ENCODE peak calls at places on chromosomes 12 and 14, in nine cellular contexts. One of them, this sample, is unnamed. For H3K36me3, the result is how much of the 10 kb centered on the place peaks cover.

GRCh38 chr14:99158646-99159165 is 113.3 kb downstream of the BCL11B start:
- DNase-seq in OCI-LY7: no peak
- DNase-seq in upper lobe of left lung: no peak
- DNase-seq in body of pancreas: no peak
- DNase-seq in heart left ventricle: no peak
- DNase-seq in WERI-Rb-1: no peak
- DNase-seq in esophagus muscularis mucosa: no peak
- DNase-seq in PC-3: no peak
- DNase-seq in spleen: no peak
- DNase-seq in this sample: no peak

GRCh38 chr14:51999084-51999483 is 9.7 kb downstream of the RTRAF start:
- DNase-seq in OCI-LY7: no peak
- DNase-seq in upper lobe of left lung: no peak
- DNase-seq in body of pancreas: no peak
- DNase-seq in heart left ventricle: no peak
- DNase-seq in WERI-Rb-1: no peak
- DNase-seq in esophagus muscularis mucosa: no peak
- DNase-seq in PC-3: peak
- DNase-seq in spleen: no peak
- DNase-seq in this sample: no peak

GRCh38 chr12:62166525-62166924 is 93.7 kb upstream of the USP15 start:
- DNase-seq in OCI-LY7: no peak
- DNase-seq in upper lobe of left lung: no peak
- DNase-seq in body of pancreas: no peak
- DNase-seq in heart left ventricle: no peak
- DNase-seq in WERI-Rb-1: no peak
- DNase-seq in esophagus muscularis mucosa: no peak
- DNase-seq in PC-3: no peak
- DNase-seq in spleen: no peak
- DNase-seq in this sample: no peak

GRCh38 chr14:58501214-58501816 is 73.8 kb downstream of the KIAA0586 start:
- DNase-seq in OCI-LY7: peak
- DNase-seq in upper lobe of left lung: no peak
- DNase-seq in body of pancreas: peak
- DNase-seq in heart left ventricle: no peak
- DNase-seq in WERI-Rb-1: peak
- DNase-seq in esophagus muscularis mucosa: no peak
- DNase-seq in PC-3: peak
- DNase-seq in spleen: no peak
- DNase-seq in this sample: peak

GRCh38 chr12:100372846-100373245 is 16.0 kb downstream of the SLC17A8 start:
- DNase-seq in OCI-LY7: no peak
- DNase-seq in upper lobe of left lung: no peak
- DNase-seq in body of pancreas: no peak
- DNase-seq in heart left ventricle: no peak
- DNase-seq in WERI-Rb-1: no peak
- DNase-seq in esophagus muscularis mucosa: no peak
- DNase-seq in PC-3: no peak
- DNase-seq in spleen: no peak
- DNase-seq in this sample: no peak

GRCh38 chr12:26471560-26471959 is 276.2 kb downstream of the SSPN start:
- DNase-seq in OCI-LY7: peak
- DNase-seq in upper lobe of left lung: no peak
- DNase-seq in body of pancreas: no peak
- DNase-seq in heart left ventricle: no peak
- DNase-seq in WERI-Rb-1: no peak
- DNase-seq in esophagus muscularis mucosa: no peak
- DNase-seq in PC-3: peak
- DNase-seq in spleen: no peak
- DNase-seq in this sample: no peak

GRCh38 chr14:92546347-92547053 is 32.9 kb downstream of the RIN3 start:
- DNase-seq in OCI-LY7: no peak
- DNase-seq in upper lobe of left lung: no peak
- DNase-seq in body of pancreas: no peak
- DNase-seq in heart left ventricle: no peak
- DNase-seq in WERI-Rb-1: no peak
- DNase-seq in esophagus muscularis mucosa: no peak
- DNase-seq in PC-3: peak
- DNase-seq in spleen: no peak
- DNase-seq in this sample: no peak

GRCh38 chr14:22418631-22419030 is 170.4 kb downstream of the DAD1 start:
- DNase-seq in OCI-LY7: peak
- DNase-seq in upper lobe of left lung: no peak
- DNase-seq in body of pancreas: no peak
- DNase-seq in heart left ventricle: no peak
- DNase-seq in WERI-Rb-1: no peak
- DNase-seq in esophagus muscularis mucosa: no peak
- DNase-seq in PC-3: no peak
- DNase-seq in spleen: no peak
- DNase-seq in this sample: no peak

GRCh38 chr14:94673071-94673470 is 60.9 kb downstream of the SERPINA3 start:
- DNase-seq in OCI-LY7: no peak
- DNase-seq in upper lobe of left lung: no peak
- DNase-seq in body of pancreas: peak
- DNase-seq in heart left ventricle: no peak
- DNase-seq in WERI-Rb-1: no peak
- DNase-seq in esophagus muscularis mucosa: no peak
- DNase-seq in PC-3: no peak
- DNase-seq in spleen: no peak
- DNase-seq in this sample: no peak

GRCh38 chr12:44627767-44628166 is 248.3 kb downstream of the NELL2 start:
- DNase-seq in OCI-LY7: no peak
- DNase-seq in upper lobe of left lung: no peak
- DNase-seq in body of pancreas: no peak
- DNase-seq in heart left ventricle: no peak
- DNase-seq in WERI-Rb-1: no peak
- DNase-seq in esophagus muscularis mucosa: no peak
- DNase-seq in PC-3: no peak
- DNase-seq in spleen: no peak
- DNase-seq in this sample: no peak

GRCh38 chr14:64728856-64729255 is 24.6 kb downstream of the PLEKHG3 start:
- DNase-seq in OCI-LY7: no peak
- DNase-seq in upper lobe of left lung: no peak
- DNase-seq in body of pancreas: peak
- DNase-seq in heart left ventricle: no peak
- DNase-seq in WERI-Rb-1: no peak
- DNase-seq in esophagus muscularis mucosa: no peak
- DNase-seq in PC-3: no peak
- DNase-seq in spleen: peak
- DNase-seq in this sample: no peak

GRCh38 chr12:52207895-52208294 is 16.1 kb upstream of the KRT80 start:
- DNase-seq in OCI-LY7: no peak
- DNase-seq in upper lobe of left lung: no peak
- DNase-seq in body of pancreas: peak
- DNase-seq in heart left ventricle: peak
- DNase-seq in WERI-Rb-1: no peak
- DNase-seq in esophagus muscularis mucosa: no peak
- DNase-seq in PC-3: peak
- DNase-seq in spleen: peak
- DNase-seq in this sample: no peak

GRCh38 chr14:30906752-30907658 is 32.6 kb downstream of the COCH start:
- DNase-seq in OCI-LY7: peak
- DNase-seq in upper lobe of left lung: no peak
- DNase-seq in body of pancreas: no peak
- DNase-seq in heart left ventricle: no peak
- DNase-seq in WERI-Rb-1: no peak
- DNase-seq in esophagus muscularis mucosa: no peak
- DNase-seq in PC-3: peak
- DNase-seq in spleen: no peak
- DNase-seq in this sample: no peak

GRCh38 chr12:13222076-13222475 is 25.6 kb downstream of the EMP1 start:
- DNase-seq in OCI-LY7: no peak
- DNase-seq in upper lobe of left lung: no peak
- DNase-seq in body of pancreas: peak
- DNase-seq in heart left ventricle: no peak
- DNase-seq in WERI-Rb-1: no peak
- DNase-seq in esophagus muscularis mucosa: peak
- DNase-seq in PC-3: peak
- DNase-seq in spleen: no peak
- DNase-seq in this sample: peak

GRCh38 chr14:65151329-65152010 is 49.2 kb upstream of the MAX start:
- DNase-seq in OCI-LY7: no peak
- DNase-seq in upper lobe of left lung: no peak
- DNase-seq in body of pancreas: no peak
- DNase-seq in heart left ventricle: no peak
- DNase-seq in WERI-Rb-1: no peak
- DNase-seq in esophagus muscularis mucosa: no peak
- DNase-seq in PC-3: no peak
- DNase-seq in spleen: peak
- DNase-seq in this sample: no peak

GRCh38 chr14:99203080-99203479 is 68.9 kb downstream of the BCL11B start:
- DNase-seq in OCI-LY7: no peak
- DNase-seq in upper lobe of left lung: no peak
- DNase-seq in body of pancreas: no peak
- DNase-seq in heart left ventricle: no peak
- DNase-seq in WERI-Rb-1: no peak
- DNase-seq in esophagus muscularis mucosa: no peak
- DNase-seq in PC-3: no peak
- DNase-seq in spleen: no peak
- DNase-seq in this sample: no peak

GRCh38 chr14:54253195-54253947 is 143.4 kb upstream of the CDKN3 start:
- DNase-seq in OCI-LY7: no peak
- DNase-seq in upper lobe of left lung: no peak
- DNase-seq in body of pancreas: no peak
- DNase-seq in heart left ventricle: no peak
- DNase-seq in WERI-Rb-1: no peak
- DNase-seq in esophagus muscularis mucosa: no peak
- DNase-seq in PC-3: peak
- DNase-seq in spleen: no peak
- DNase-seq in this sample: no peak

DNA sequence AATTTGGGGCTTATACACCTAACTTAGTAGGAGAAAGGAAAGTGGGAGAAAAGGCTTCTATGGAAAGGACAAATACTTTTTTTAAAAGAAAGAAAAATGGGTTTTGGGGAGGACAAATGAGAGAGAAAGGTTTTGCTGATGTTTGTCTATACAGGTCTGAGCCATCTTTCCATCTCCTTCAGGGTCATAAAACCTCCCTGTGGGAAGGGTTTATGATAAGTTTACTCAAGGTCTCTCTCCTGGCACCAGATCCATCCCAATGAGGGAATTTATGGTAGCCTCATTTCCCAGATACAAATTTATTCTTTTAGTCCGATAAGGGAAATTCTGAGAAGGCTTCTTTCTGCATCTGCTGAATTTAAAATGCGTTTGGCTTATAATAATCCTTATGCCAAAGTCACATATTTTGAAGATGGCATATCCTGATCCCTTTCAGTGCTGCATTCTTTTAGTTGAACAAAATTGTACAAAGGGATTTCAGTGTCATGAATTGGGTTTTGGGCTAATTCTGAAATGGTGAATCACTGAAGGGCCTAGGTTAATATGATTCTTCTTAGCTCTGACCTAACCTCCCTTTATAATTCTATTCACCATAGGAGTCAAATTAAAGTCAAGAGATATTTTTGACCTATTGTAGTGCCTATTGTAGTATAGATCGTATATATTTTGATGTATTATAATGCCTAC is 173.5 kb upstream of the DYRK2 start:
- DNase-seq in OCI-LY7: no peak
- DNase-seq in upper lobe of left lung: no peak
- DNase-seq in body of pancreas: no peak
- DNase-seq in heart left ventricle: no peak
- DNase-seq in WERI-Rb-1: no peak
- DNase-seq in esophagus muscularis mucosa: no peak
- DNase-seq in PC-3: no peak
- DNase-seq in spleen: no peak
- DNase-seq in this sample: no peak
- H3K27ac ChIP-seq in OCI-LY7: no peak
- H3K27ac ChIP-seq in upper lobe of left lung: no peak
- H3K27ac ChIP-seq in body of pancreas: no peak
- H3K27ac ChIP-seq in heart left ventricle: no peak
- H3K27ac ChIP-seq in WERI-Rb-1: no peak
- H3K27ac ChIP-seq in esophagus muscularis mucosa: no peak
- H3K27ac ChIP-seq in PC-3: no peak
- H3K27ac ChIP-seq in spleen: no peak
- H3K27ac ChIP-seq in this sample: no peak

DNA sequence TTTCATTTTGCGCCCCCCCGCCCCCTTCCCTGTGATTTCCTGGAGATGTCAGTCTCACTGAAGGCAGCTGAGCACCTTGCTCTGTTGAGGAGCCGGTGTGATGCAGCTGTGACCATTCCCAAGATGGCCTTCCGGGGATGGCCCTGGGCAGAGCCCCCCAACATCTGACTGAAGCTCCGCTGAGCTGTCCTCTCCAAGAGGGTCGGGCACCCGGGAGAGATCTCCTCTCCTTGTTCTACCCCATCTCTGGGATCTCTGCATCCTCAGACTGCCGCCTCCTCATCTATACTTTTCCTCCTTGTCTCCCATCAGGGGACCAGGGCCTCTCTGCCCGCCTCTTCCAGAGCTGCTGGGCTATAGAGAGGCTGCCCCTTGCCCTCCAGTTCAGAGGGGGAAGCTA is 965 bp upstream of the SMOC1 start:
- DNase-seq in OCI-LY7: no peak
- DNase-seq in upper lobe of left lung: no peak
- DNase-seq in body of pancreas: no peak
- DNase-seq in heart left ventricle: no peak
- DNase-seq in WERI-Rb-1: no peak
- DNase-seq in esophagus muscularis mucosa: no peak
- DNase-seq in PC-3: no peak
- DNase-seq in spleen: no peak
- DNase-seq in this sample: no peak
- H3K36me3 ChIP-seq in OCI-LY7: under half
- H3K36me3 ChIP-seq in upper lobe of left lung: under half
- H3K36me3 ChIP-seq in body of pancreas: under half
- H3K36me3 ChIP-seq in heart left ventricle: under half
- H3K36me3 ChIP-seq in WERI-Rb-1: under half
- H3K36me3 ChIP-seq in esophagus muscularis mucosa: under half
- H3K36me3 ChIP-seq in PC-3: under half
- H3K36me3 ChIP-seq in spleen: under half
- H3K36me3 ChIP-seq in this sample: under half

GRCh38 chr14:50362791-50363733 is 33.6 kb downstream of the CDKL1 start:
- DNase-seq in OCI-LY7: peak
- DNase-seq in upper lobe of left lung: no peak
- DNase-seq in body of pancreas: no peak
- DNase-seq in heart left ventricle: no peak
- DNase-seq in WERI-Rb-1: no peak
- DNase-seq in esophagus muscularis mucosa: no peak
- DNase-seq in PC-3: no peak
- DNase-seq in spleen: peak
- DNase-seq in this sample: no peak
- H3K27ac ChIP-seq in OCI-LY7: no peak
- H3K27ac ChIP-seq in upper lobe of left lung: peak
- H3K27ac ChIP-seq in body of pancreas: no peak
- H3K27ac ChIP-seq in heart left ventricle: peak
- H3K27ac ChIP-seq in WERI-Rb-1: no peak
- H3K27ac ChIP-seq in esophagus muscularis mucosa: peak
- H3K27ac ChIP-seq in PC-3: no peak
- H3K27ac ChIP-seq in spleen: peak
- H3K27ac ChIP-seq in this sample: peak

DNA sequence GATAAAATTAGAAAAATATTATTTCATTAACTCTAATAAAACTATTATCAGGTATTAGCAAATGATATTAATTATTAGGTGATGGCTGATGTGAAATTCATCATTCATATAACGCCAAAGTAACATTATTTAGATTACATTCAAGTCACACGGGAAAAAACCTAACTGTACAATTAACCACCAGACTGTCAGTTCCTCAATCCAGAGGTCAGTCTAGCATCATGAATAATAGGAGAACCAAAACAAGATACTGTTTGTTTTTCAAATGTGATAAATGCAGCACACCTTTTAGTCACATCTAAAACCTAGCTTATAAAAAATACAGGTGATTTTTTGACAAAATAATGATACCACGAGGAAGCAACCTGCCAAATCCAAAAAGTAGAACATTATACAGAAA is 19.6 kb downstream of the SENP1 start:
- DNase-seq in OCI-LY7: no peak
- DNase-seq in upper lobe of left lung: no peak
- DNase-seq in body of pancreas: no peak
- DNase-seq in heart left ventricle: no peak
- DNase-seq in WERI-Rb-1: no peak
- DNase-seq in esophagus muscularis mucosa: no peak
- DNase-seq in PC-3: no peak
- DNase-seq in spleen: no peak
- DNase-seq in this sample: no peak
- H3K36me3 ChIP-seq in OCI-LY7: half or more
- H3K36me3 ChIP-seq in upper lobe of left lung: under half
- H3K36me3 ChIP-seq in body of pancreas: under half
- H3K36me3 ChIP-seq in heart left ventricle: under half
- H3K36me3 ChIP-seq in WERI-Rb-1: half or more
- H3K36me3 ChIP-seq in esophagus muscularis mucosa: half or more
- H3K36me3 ChIP-seq in PC-3: under half
- H3K36me3 ChIP-seq in spleen: half or more
- H3K36me3 ChIP-seq in this sample: under half

This sample was measured in colonic mucosa.